ENCODE peak calls at places on chromosomes 13 and 19, in four cellular contexts. L is thoracic aorta, O is Peyer's patch, I is tibial artery. H is an unnamed sample.
A peak's percentile ranks its signal among the peaks of the same experiment; 100 is the strongest.

GRCh38 chr19:53365134-53365898 is at the start of gene ZNF525:
- DNase-seq in O (peak; percentile 98), L (peak; percentile 61), I (peak; percentile 91), H (peak; percentile 95)

GRCh38 chr13:38213307-38213706 is 136.3 kb upstream of the UFM1 start:
- DNase-seq in O (no peak), L (no peak), I (no peak), H (no peak)

GRCh38 chr13:110217811-110218210 is 89.1 kb downstream of the COL4A1 start:
- DNase-seq in L (no peak), I (no peak), O (no peak), H (no peak)

GRCh38 chr13:27168870-27169525 is 2.6 kb downstream of the USP12 start:
- DNase-seq in I (no peak), L (no peak), O (no peak), H (no peak)

GRCh38 chr19:1104452-1105216 is 840 bp downstream of the GPX4 start:
- DNase-seq in L (no peak), I (peak; percentile 70), O (peak; percentile 73), H (peak; percentile 88)

GRCh38 chr19:30036154-30037129 is 94.4 kb downstream of the URI1 start:
- DNase-seq in O (no peak), L (no peak), I (no peak), H (no peak)

GRCh38 chr13:68019901-68020300 is 789.8 kb upstream of the PCDH9 start:
- DNase-seq in I (no peak), O (no peak), L (no peak), H (no peak)

GRCh38 chr13:56501750-56502149 is 639.0 kb upstream of the PRR20A start:
- DNase-seq in L (no peak), O (no peak), I (no peak), H (no peak)

GRCh38 chr13:113489171-113489548 is 1.4 kb downstream of the DCUN1D2 start:
- DNase-seq in I (no peak), L (no peak), O (no peak), H (no peak)

GRCh38 chr19:5081441-5082161 is 112.7 kb downstream of the KDM4B start:
- DNase-seq in L (no peak), I (no peak), O (no peak), H (no peak)

GRCh38 chr19:46488551-46488950 is 7.1 kb downstream of the PNMA8B start:
- DNase-seq in L (no peak), O (no peak), I (no peak), H (no peak)

GRCh38 chr13:113302940-113303339 is 5.9 kb downstream of the LAMP1 start:
- DNase-seq in O (no peak), I (no peak), L (no peak), H (no peak)

GRCh38 chr13:44263920-44264610 is 109.6 kb upstream of the SERP2 start:
- DNase-seq in L (no peak), I (peak; percentile 45), O (no peak), H (no peak)

GRCh38 chr19:51750381-51751124 is 1.1 kb downstream of the FPR1 start:
- DNase-seq in L (no peak), I (no peak), O (no peak), H (no peak)

GRCh38 chr13:30744056-30744684 is 8.8 kb downstream of the ALOX5AP start:
- DNase-seq in I (no peak), L (no peak), O (peak; percentile 80), H (peak; percentile 73)

GRCh38 chr19:33432408-33433170 is 59.1 kb downstream of the CEBPG start:
- DNase-seq in O (no peak), I (no peak), L (no peak), H (peak; percentile 38)

DNA sequence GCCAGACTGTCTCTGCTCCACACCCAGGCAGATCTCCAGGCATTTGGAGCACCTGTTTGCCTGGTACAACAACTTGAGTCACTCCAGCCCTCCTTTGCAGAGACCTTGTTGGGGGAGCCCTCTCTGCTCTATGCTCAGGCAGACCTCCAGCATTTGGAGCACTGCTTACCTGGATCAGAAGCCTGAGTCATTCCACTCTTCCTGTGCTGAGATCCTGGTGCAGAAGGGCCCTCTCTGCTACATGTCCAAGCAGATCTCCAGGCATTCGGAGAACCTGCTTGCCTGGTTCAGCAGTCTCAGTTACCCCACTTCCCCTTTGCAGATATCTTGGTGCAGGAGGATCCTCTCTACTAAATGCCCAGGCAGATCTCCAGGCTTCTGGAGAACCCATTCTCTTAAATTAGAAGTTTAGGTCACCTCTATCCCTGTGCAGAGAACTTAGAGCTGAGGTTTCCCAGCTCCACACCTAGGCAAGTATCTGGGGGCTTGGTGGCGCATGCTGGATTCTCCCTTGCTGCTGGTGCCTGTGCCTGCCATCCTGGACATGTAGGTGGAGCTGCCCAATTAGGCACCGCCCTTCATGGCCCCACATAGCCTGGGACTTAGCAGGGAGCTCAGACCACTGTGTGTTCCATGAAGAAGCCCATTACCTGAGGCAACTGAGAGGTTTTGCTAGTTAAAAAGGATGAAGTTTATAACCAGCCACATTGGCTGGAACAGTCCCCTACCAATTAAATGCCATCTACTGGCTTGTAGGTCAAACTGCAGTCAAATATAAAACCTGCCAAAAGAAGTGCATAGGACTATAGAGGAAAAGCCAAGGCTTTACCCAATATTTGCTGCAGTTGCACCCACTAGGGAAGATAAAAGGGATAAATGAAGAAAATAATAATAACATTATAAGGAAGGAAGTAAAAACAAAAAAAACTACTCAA is 97.6 kb upstream of the SLITRK6 start:
- DNase-seq in I (no peak), O (no peak), L (no peak), H (no peak)
- TF ChIP-seq CTCF in I (no peak), O (no peak), L (no peak), H (no peak)

GRCh38 chr13:106528711-106529414 is 6.6 kb downstream of the EFNB2 start:
- DNase-seq in I (no peak), O (no peak), L (no peak), H (no peak)
- H3K27ac ChIP-seq in I (no peak overlapping the region), O (no peak overlapping the region), L (peak overlapping the region; percentile 55), H (no peak overlapping the region)

GRCh38 chr19:35846038-35846668 is 6.2 kb downstream of the NPHS1 start:
- DNase-seq in I (no peak), L (no peak), O (no peak), H (no peak)
- TF ChIP-seq CTCF in I (no peak), L (no peak), O (no peak), H (no peak)

GRCh38 chr19:55257461-55258411 is 1.1 kb downstream of the PPP6R1 start:
- DNase-seq in I (no peak), O (peak; percentile 38), L (no peak), H (no peak)
- H3K27ac ChIP-seq in I (peak overlapping the region; percentile 85), O (peak overlapping the region; percentile 97), L (peak overlapping the region; percentile 11), H (peak overlapping the region; percentile 89)

GRCh38 chr13:32910530-32910929 is 105.7 kb upstream of the KL start:
- DNase-seq in L (no peak), I (no peak), O (no peak), H (no peak)

GRCh38 chr13:32917504-32917903 is 98.7 kb upstream of the KL start:
- DNase-seq in O (no peak), I (no peak), L (no peak), H (no peak)

GRCh38 chr13:32905864-32906180 is 110.4 kb upstream of the KL start:
- DNase-seq in L (no peak), I (peak; percentile 24), O (no peak), H (no peak)

GRCh38 chr13:32914686-32915085 is 101.5 kb upstream of the KL start:
- DNase-seq in L (no peak), I (no peak), O (no peak), H (no peak)

GRCh38 chr13:32911506-32911905 is 104.7 kb upstream of the KL start:
- DNase-seq in O (no peak), L (no peak), I (no peak), H (no peak)
- TF ChIP-seq CTCF in O (no peak), L (no peak), I (no peak), H (peak; percentile 32)

GRCh38 chr13:23760000-23760399 is 129.2 kb downstream of the MIPEP start:
- DNase-seq in L (no peak), I (no peak), O (no peak), H (no peak)
- H3K27ac ChIP-seq in L (no peak overlapping the region), I (no peak overlapping the region), O (no peak overlapping the region), H (no peak overlapping the region)

GRCh38 chr19:37334179-37335071 is 36.5 kb upstream of the ZNF527 start:
- DNase-seq in L (peak; percentile 82), O (peak; percentile 93), I (peak; percentile 92), H (peak; percentile 91)

GRCh38 chr19:37333457-37333856 is 37.4 kb upstream of the ZNF527 start:
- DNase-seq in L (no peak), I (no peak), O (no peak), H (no peak)

GRCh38 chr19:37332839-37333238 is 38.1 kb upstream of the ZNF527 start:
- DNase-seq in O (no peak), L (no peak), I (no peak), H (no peak)

DNA sequence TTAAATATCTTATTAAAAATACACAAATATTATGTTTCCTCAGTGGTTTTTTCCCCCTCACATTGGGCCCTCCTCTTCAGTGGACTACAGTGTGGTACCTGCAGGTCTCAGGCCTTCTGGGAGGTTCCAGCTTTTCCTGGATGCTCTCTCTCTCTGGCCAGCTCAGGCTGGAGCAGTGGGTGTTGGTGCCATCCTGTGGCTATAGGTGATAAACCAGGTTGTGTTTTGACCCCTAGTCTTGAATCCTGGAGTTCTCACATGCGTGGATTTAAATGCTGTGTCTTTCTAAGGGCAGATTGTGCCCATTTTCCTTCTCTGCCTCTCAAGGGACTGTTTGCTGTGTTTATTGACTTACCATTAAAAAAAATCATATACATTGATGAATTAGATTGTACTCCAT is 41.2 kb upstream of the ZNF527 start:
- DNase-seq in I (no peak), L (no peak), O (no peak), H (no peak)
- TF ChIP-seq CTCF in I (no peak), L (no peak), O (no peak), H (no peak)

GRCh38 chr13:97334690-97335089 is 99.3 kb upstream of the RAP2A start:
- DNase-seq in L (no peak), O (no peak), I (no peak), H (no peak)

GRCh38 chr13:97337985-97338384 is 96.0 kb upstream of the RAP2A start:
- DNase-seq in L (no peak), I (no peak), O (no peak), H (no peak)

GRCh38 chr13:97332725-97333124 is 101.2 kb upstream of the RAP2A start:
- DNase-seq in O (no peak), L (no peak), I (no peak), H (no peak)

GRCh38 chr13:97333983-97334382 is 100.0 kb upstream of the RAP2A start:
- DNase-seq in L (no peak), O (no peak), I (no peak), H (no peak)

GRCh38 chr13:97335488-97336134 is 98.4 kb upstream of the RAP2A start:
- DNase-seq in I (no peak), L (no peak), O (no peak), H (no peak)
- H3K27ac ChIP-seq in I (peak overlapping the region; percentile 52), L (peak overlapping the region; percentile 80), O (no peak overlapping the region), H (no peak overlapping the region)